ENCODE peak calls at places on chromosome 19, in seven cellular contexts. T is left lung, J is AG10803, L is heart left ventricle, Z is heart right ventricle, S is foreskin fibroblast, X is lung. E is an unnamed sample.

GRCh38 chr19:3279306-3279705 is 54.8 kb downstream of the CELF5 start:
- DNase-seq in J (no peak), X (no peak), L (no peak), T (no peak), Z (no peak), S (no peak), E (no peak)

GRCh38 chr19:19554074-19555023 is 16.3 kb downstream of the CILP2 start:
- DNase-seq in S (no peak), T (no peak), J (peak; percentile 40), L (peak; percentile 58), Z (peak; percentile 60), X (peak; percentile 53), E (no peak)

GRCh38 chr19:33883869-33884519 is 87.3 kb downstream of the KCTD15 start:
- DNase-seq in T (no peak), S (no peak), L (peak; percentile 45), Z (peak; percentile 21), X (no peak), J (no peak), E (no peak)

GRCh38 chr19:14950421-14950820 is 9.1 kb downstream of the OR7C2 start:
- DNase-seq in T (no peak), J (no peak), Z (no peak), S (no peak), X (no peak), L (no peak), E (no peak)

GRCh38 chr19:33438016-33438671 is 64.6 kb downstream of the CEBPG start:
- DNase-seq in S (no peak), X (no peak), Z (peak; percentile 44), T (peak; percentile 21), J (peak; percentile 17), L (peak; percentile 70), E (no peak)

GRCh38 chr19:39307233-39307821 is 11.1 kb downstream of the IFNL1 start:
- DNase-seq in X (peak; percentile 46), L (peak; percentile 32), T (no peak), Z (peak; percentile 25), S (no peak), J (no peak), E (no peak)

GRCh38 chr19:19643158-19644053 is at the start of gene GMIP:
- DNase-seq in J (peak; percentile 28), S (peak; percentile 30), Z (peak; percentile 84), L (peak; percentile 75), T (peak; percentile 86), X (peak; percentile 74), E (no peak)

GRCh38 chr19:39599116-39599515 is 3.2 kb upstream of the LGALS13 start:
- DNase-seq in L (no peak), S (peak; percentile 12), T (no peak), Z (peak; percentile 18), X (no peak), J (peak; percentile 8), E (no peak)

GRCh38 chr19:35404879-35405622 is 34.2 kb downstream of the GPR42 start:
- DNase-seq in S (peak; percentile 76), Z (no peak), J (peak; percentile 91), T (no peak), X (no peak), L (no peak), E (peak; percentile 17)

GRCh38 chr19:11196406-11197287 is 698 bp downstream of the KANK2 start:
- DNase-seq in X (peak; percentile 38), J (peak; percentile 33), T (no peak), L (peak; percentile 66), S (no peak), Z (peak; percentile 67), E (no peak)

GRCh38 chr19:54420383-54421168 is 5.3 kb downstream of the TTYH1 start:
- DNase-seq in S (no peak), L (peak; percentile 64), T (no peak), Z (peak; percentile 45), J (no peak), X (no peak), E (no peak)

GRCh38 chr19:2209408-2209807 is 26.7 kb downstream of the PLEKHJ1 start:
- DNase-seq in J (no peak), T (no peak), L (no peak), X (no peak), Z (no peak), S (no peak), E (no peak)

GRCh38 chr19:48539503-48540096 is 12.4 kb upstream of the SULT2B1 start:
- DNase-seq in T (no peak), X (peak; percentile 43), J (peak; percentile 28), S (peak; percentile 63), L (peak; percentile 48), Z (no peak), E (no peak)

GRCh38 chr19:13234518-13234917 is 84.3 kb downstream of the IER2 start:
- DNase-seq in S (no peak), Z (peak; percentile 35), T (peak; percentile 60), X (peak; percentile 35), J (peak; percentile 24), L (no peak), E (no peak)
- H3K4me3 ChIP-seq in S (no peak overlapping the region), Z (no peak overlapping the region), T (no peak overlapping the region), X (no peak overlapping the region), J (no peak overlapping the region), L (no peak overlapping the region), E (no peak overlapping the region)

GRCh38 chr19:7748171-7748570 is 837 bp upstream of the CD209 start:
- DNase-seq in S (no peak), Z (no peak), J (no peak), T (no peak), L (no peak), X (no peak), E (no peak)

GRCh38 chr19:7751157-7751783 is 3.9 kb upstream of the CD209 start:
- DNase-seq in L (no peak), S (no peak), J (no peak), T (no peak), Z (no peak), X (no peak), E (no peak)

GRCh38 chr19:7744871-7745270 is 2.5 kb downstream of the CD209 start:
- DNase-seq in S (no peak), T (no peak), L (no peak), X (no peak), Z (no peak), J (no peak), E (no peak)

GRCh38 chr19:7746903-7747884 is at the start of gene CD209:
- DNase-seq in X (no peak), J (no peak), S (no peak), L (no peak), Z (no peak), T (no peak), E (no peak)

DNA sequence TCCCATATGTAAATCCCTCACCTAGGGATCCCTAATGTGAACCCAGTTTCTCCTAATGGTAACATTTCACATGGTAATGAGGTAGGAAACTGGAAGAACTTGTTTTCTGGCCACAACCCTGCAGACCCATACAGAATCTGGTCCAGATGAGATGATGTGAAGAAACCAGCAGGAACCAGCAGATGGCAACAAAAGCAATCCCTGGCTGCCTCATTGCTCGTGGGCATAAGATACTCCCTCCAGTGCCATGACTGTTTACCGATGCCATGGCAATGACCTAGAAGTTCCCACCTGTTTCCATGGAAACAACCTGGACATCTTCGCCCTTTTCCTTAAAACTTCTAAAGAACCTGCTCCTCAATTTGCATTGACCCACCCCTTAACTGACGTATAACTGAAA is 1.4 kb upstream of the CD209 start:
- DNase-seq in X (no peak), Z (no peak), S (no peak), T (no peak), J (no peak), L (no peak), E (no peak)
- TF ChIP-seq CTCF in X (no peak), Z (no peak), S (peak; percentile 13), T (no peak), J (peak; percentile 11), L (no peak), E (no peak)

DNA sequence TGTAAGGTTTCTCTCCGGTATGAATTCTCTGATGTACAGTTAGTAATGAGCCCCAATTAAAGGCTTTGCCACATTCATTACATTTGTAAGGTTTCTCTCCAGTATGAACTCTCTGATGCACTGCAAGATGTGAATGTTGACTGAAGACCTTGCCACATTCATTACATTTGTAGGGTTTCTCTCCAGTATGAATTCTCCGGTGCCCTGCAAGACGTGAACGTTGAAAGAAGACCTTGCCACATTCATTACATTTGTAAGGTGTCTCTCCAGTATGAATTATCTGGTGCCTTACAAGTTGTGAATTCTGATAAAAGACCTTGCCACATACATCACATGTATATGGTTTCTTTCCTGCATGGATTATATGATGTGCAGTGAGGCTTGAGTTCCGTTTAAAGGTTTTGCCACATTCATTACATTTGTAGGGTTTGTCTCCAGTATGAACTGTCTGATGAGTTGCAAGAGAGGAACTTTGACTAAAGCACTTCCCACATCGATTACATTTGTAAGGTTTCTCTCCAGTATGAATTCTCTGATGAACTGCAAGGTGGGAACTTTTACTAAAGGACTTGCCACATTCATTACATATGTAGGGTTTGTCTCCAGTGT is 17.7 kb upstream of the ZNF432 start:
- DNase-seq in J (no peak), L (no peak), T (no peak), Z (no peak), S (no peak), X (no peak), E (no peak)
- H3K4me3 ChIP-seq in J (no peak overlapping the region), L (no peak overlapping the region), T (no peak overlapping the region), Z (no peak overlapping the region), S (no peak overlapping the region), X (no peak overlapping the region), E (peak overlapping the region; percentile 20)

GRCh38 chr19:663682-664117 is 686 bp upstream of the RNF126 start:
- DNase-seq in J (no peak), Z (no peak), L (no peak), S (no peak), T (no peak), X (no peak), E (no peak)
- TF ChIP-seq CTCF in J (no peak), Z (no peak), L (no peak), S (no peak), T (no peak), X (no peak), E (no peak)

DNA sequence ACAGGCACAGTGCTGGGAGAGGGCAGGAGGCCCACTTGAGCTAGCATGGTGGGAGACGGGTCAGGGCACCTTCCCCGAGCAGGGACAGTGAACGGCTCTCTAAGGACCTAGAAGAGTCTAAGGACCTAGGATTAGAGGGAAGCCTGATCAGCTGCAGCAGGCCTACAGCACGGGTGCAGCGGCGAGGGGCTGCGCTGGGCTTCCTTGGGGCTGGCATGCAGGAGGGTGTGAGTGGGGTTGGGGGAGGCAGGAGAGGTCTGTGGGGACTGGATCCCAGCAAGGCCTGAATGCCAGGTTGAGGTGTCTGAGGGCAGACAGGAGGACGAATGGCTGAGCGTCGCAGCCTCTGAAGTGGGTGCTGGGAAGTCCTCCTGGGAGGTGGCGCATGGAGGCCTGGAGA is 3.6 kb downstream of the SCAF1 start:
- DNase-seq in J (no peak), Z (no peak), T (no peak), X (no peak), L (no peak), S (no peak), E (no peak)
- H3K4me3 ChIP-seq in J (no peak overlapping the region), Z (no peak overlapping the region), T (no peak overlapping the region), X (no peak overlapping the region), L (no peak overlapping the region), S (no peak overlapping the region), E (no peak overlapping the region)

GRCh38 chr19:57611113-57611512 is 2.9 kb upstream of the ZNF134 start:
- DNase-seq in J (no peak), Z (no peak), L (no peak), S (no peak), X (no peak), T (no peak), E (no peak)

GRCh38 chr19:57615346-57615745 is 1.3 kb downstream of the ZNF134 start:
- DNase-seq in X (no peak), J (no peak), Z (no peak), T (no peak), S (no peak), L (no peak), E (no peak)

GRCh38 chr19:57613941-57614743 is at the start of gene ZNF134:
- DNase-seq in X (peak; percentile 93), T (peak; percentile 94), J (peak; percentile 84), L (peak; percentile 97), S (peak; percentile 85), Z (peak; percentile 93), E (peak; percentile 49)
- TF ChIP-seq CTCF in X (no peak), T (peak; percentile 13), J (peak; percentile 49), L (peak; percentile 31), S (peak; percentile 7), Z (peak; percentile 53), E (no peak)

E was measured in thoracic aorta.